ENCODE peak calls at places on chromosomes 7 and 10, in seven cellular contexts. D is hepatocyte, W is cardiac muscle cell, T is stomach, C is H1, H is lower lobe of right lung, Q is HCT116. B is an unnamed sample. For H3K4me1, the result is how much of the 10 kb centered on the place peaks cover.

GRCh38 chr10:78972160-78972946 is 96.4 kb upstream of the ZMIZ1 start:
- DNase-seq in D (peak), W (peak), T (peak), C (no peak), H (peak), Q (peak), B (no peak)

GRCh38 chr7:73904219-73905136 is 43.5 kb downstream of the TMEM270 start:
- DNase-seq in D (no peak), W (no peak), T (no peak), C (no peak), H (peak), Q (no peak), B (no peak)

GRCh38 chr7:10022957-10023356 is 950.7 kb upstream of the PHF14 start:
- DNase-seq in D (peak), W (no peak), T (no peak), C (no peak), H (no peak), Q (peak), B (no peak)

GRCh38 chr7:16514271-16514670 is 12.4 kb upstream of the LRRC72 start:
- DNase-seq in D (no peak), W (no peak), T (no peak), C (no peak), H (no peak), Q (no peak), B (no peak)

GRCh38 chr7:78510580-78511188 is 712.1 kb downstream of the PHTF2 start:
- DNase-seq in D (peak), W (peak), T (peak), C (no peak), H (no peak), Q (peak), B (no peak)

GRCh38 chr7:30920021-30920583 is 8.4 kb downstream of the AQP1 start:
- DNase-seq in D (no peak), W (no peak), T (no peak), C (no peak), H (peak), Q (no peak), B (peak)

GRCh38 chr10:4780097-4780496 is 45.9 kb upstream of the AKR1E2 start:
- DNase-seq in D (no peak), W (no peak), T (no peak), C (no peak), H (no peak), Q (no peak), B (no peak)

GRCh38 chr7:97272237-97272975 is 154.9 kb downstream of the SDHAF3 start:
- DNase-seq in D (no peak), W (no peak), T (no peak), C (no peak), H (no peak), Q (no peak), B (no peak)

GRCh38 chr7:132789281-132789680 is 213.0 kb upstream of the PLXNA4 start:
- DNase-seq in D (no peak), W (peak), T (no peak), C (no peak), H (no peak), Q (no peak), B (no peak)

GRCh38 chr10:101841826-101842225 is 1.8 kb downstream of the KCNIP2 start:
- DNase-seq in D (no peak), W (no peak), T (no peak), C (no peak), H (peak), Q (no peak), B (no peak)

GRCh38 chr10:101839002-101839401 is 4.6 kb downstream of the KCNIP2 start:
- DNase-seq in D (no peak), W (no peak), T (no peak), C (no peak), H (no peak), Q (no peak), B (no peak)

GRCh38 chr10:101839421-101840063 is 4.1 kb downstream of the KCNIP2 start:
- DNase-seq in D (peak), W (peak), T (peak), C (peak), H (peak), Q (peak), B (no peak)

GRCh38 chr10:101840102-101840684 is 3.4 kb downstream of the KCNIP2 start:
- DNase-seq in D (no peak), W (peak), T (no peak), C (peak), H (peak), Q (no peak), B (no peak)

GRCh38 chr10:101840741-101841453 is 2.7 kb downstream of the KCNIP2 start:
- DNase-seq in D (peak), W (peak), T (peak), C (peak), H (peak), Q (peak), B (no peak)
- H3K4me3 ChIP-seq in D (no peak), W (peak), T (peak), C (peak), H (peak), Q (peak), B (no peak)

DNA sequence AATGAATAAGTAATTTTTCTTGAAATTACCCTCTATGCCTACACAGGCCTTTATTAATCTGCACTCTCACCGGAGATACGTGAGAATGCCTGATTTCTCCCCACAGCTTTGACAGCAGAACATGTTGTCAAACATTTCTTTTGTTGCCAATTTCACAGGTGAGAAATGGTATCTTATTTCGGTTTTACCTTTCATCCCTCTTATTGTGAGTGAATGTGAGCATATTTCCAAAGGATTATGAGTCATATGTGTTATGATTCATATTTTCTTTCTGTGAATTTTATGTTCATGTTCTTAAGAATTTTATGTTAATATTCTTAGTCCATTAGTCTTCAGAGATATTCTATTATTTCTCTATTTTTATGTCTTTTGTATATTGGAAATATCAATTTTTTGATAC is 965.1 kb downstream of the CCSER2 start:
- DNase-seq in D (no peak), W (no peak), T (no peak), C (no peak), H (no peak), Q (no peak), B (no peak)
- H3K4me1 ChIP-seq in D (under half), W (under half), T (under half), C (under half), H (under half), Q (under half), B (under half)

DNA sequence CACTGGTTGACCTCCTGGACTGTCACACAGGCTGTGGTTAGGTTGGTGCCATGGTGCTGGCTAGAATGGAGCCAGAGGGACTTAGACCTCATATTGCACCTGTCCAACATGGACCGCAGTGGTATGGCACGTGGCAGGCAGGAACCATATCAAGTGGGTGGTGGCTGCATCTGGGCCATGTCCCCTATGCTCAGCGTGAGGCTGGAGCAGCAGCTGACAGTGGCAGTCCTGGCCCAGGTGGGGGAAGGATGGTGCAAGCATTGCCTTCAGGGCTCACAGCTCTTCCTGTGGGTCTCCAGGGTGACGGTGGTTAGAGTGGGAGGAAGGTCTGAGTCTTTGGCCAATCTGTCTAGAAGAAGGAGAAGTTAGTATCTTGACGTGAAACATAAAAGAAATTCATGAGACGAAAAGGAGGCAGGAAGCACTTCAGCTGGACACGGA is 54.5 kb upstream of the PFKFB3 start:
- DNase-seq in D (no peak), W (no peak), T (no peak), C (no peak), H (peak), Q (no peak), B (no peak)
- H3K27ac ChIP-seq in D (no peak), W (no peak), T (no peak), C (no peak), H (no peak), Q (no peak), B (no peak)

GRCh38 chr10:23291551-23292334 is 52.9 kb downstream of the C10orf67 start:
- DNase-seq in D (peak), W (no peak), T (no peak), C (no peak), H (no peak), Q (no peak), B (no peak)

GRCh38 chr10:23293145-23293724 is 51.4 kb downstream of the C10orf67 start:
- DNase-seq in D (peak), W (peak), T (no peak), C (peak), H (no peak), Q (peak), B (no peak)

GRCh38 chr10:23293973-23294372 is 50.6 kb downstream of the C10orf67 start:
- DNase-seq in D (no peak), W (no peak), T (no peak), C (no peak), H (no peak), Q (no peak), B (no peak)

DNA sequence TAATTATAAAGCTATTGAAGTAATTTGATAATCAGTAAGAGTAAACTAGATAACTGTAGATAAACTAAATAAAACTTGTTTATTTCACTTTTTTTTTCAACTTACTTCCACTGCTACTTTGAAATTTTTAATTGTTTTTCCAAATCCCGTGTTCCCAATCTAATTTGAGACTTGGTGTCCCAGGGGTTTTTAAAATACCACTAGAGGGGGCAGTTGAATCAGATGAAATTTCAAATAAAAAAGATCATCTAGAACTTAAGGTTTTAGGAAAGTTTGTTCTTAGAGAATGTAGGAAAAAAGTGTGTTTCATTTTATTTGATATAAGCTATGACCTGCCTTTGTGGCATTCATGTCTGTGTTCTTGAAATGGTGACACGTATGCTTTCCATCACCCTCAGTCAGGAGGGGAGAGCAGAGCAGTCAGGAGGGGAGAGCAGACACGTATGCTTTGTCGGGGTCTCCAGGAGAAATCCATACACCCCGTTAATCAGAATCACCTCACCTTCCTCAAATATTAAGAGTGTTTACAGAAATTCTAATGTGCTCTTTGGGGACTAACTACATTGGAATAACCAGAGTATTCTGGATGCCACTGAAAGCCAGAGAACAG is 49.9 kb downstream of the C10orf67 start:
- DNase-seq in D (no peak), W (peak), T (no peak), C (no peak), H (no peak), Q (peak), B (no peak)
- H3K4me3 ChIP-seq in D (no peak), W (no peak), T (no peak), C (no peak), H (no peak), Q (no peak), B (no peak)

GRCh38 chr7:155804431-155804831 is 7.8 kb downstream of the SHH start:
- DNase-seq in D (no peak), W (no peak), T (no peak), C (no peak), H (no peak), Q (no peak), B (no peak)
- H3K4me1 ChIP-seq in D (under half), W (under half), T (half or more), C (under half), H (half or more), Q (under half), B (under half)

GRCh38 chr7:150586778-150587152 is 19.6 kb downstream of the GIMAP4 start:
- DNase-seq in D (no peak), W (no peak), T (no peak), C (no peak), H (no peak), Q (no peak), B (no peak)
- H3K27ac ChIP-seq in D (no peak), W (no peak), T (peak), C (no peak), H (peak), Q (no peak), B (no peak)